ENCODE peak calls at places on chromosomes 11 and 22, in six cellular contexts. C is Peyer's patch; T is aorta; L is brain microvascular endothelial cell; J is GM23338; P is CD8-positive, alpha-beta memory T cell. Q is an unnamed sample.

GRCh38 chr11:76663912-76664440 is 6.6 kb downstream of the LRRC32 start:
- DNase-seq in C (peak; percentile 23), T (peak; percentile 57), L (no peak), J (no peak), P (no peak), Q (no peak)

GRCh38 chr11:76207642-76208378 is 1.5 kb upstream of the WNT11 start:
- DNase-seq in C (peak; percentile 86), T (peak; percentile 94), L (peak; percentile 33), J (peak; percentile 87), P (peak; percentile 82), Q (peak; percentile 16)

GRCh38 chr11:112364962-112365481 is 104.4 kb upstream of the PLET1 start:
- DNase-seq in C (no peak), T (no peak), L (peak; percentile 85), J (no peak), P (no peak), Q (no peak)

GRCh38 chr22:22848364-22848866 is 39.2 kb upstream of the IGLL5 start:
- DNase-seq in C (peak; percentile 78), T (peak; percentile 82), L (peak; percentile 22), J (peak; percentile 91), P (peak; percentile 83), Q (peak; percentile 2)

GRCh38 chr11:113885897-113886296 is 10.5 kb upstream of the USP28 start:
- DNase-seq in C (no peak), T (no peak), L (no peak), J (no peak), P (no peak), Q (no peak)

GRCh38 chr11:617248-617911 is 1.6 kb upstream of the IRF7 start:
- DNase-seq in C (no peak), T (no peak), L (no peak), J (no peak), P (peak; percentile 49), Q (no peak)

GRCh38 chr11:13940611-13941256 is 21.8 kb upstream of the SPON1 start:
- DNase-seq in C (no peak), T (no peak), L (no peak), J (no peak), P (peak; percentile 69), Q (no peak)

GRCh38 chr22:35984776-35985175 is 43.8 kb downstream of the RBFOX2 start:
- DNase-seq in C (no peak), T (no peak), L (no peak), J (no peak), P (no peak), Q (no peak)

GRCh38 chr11:19393119-19393518 is 152.4 kb upstream of the E2F8 start:
- DNase-seq in C (no peak), T (no peak), L (no peak), J (no peak), P (no peak), Q (no peak)

GRCh38 chr11:88324562-88325345 is 12.8 kb downstream of the CTSC start:
- DNase-seq in C (no peak), T (no peak), L (no peak), J (no peak), P (no peak), Q (no peak)

GRCh38 chr22:45435544-45436139 is 22.1 kb downstream of the RIBC2 start:
- DNase-seq in C (peak; percentile 91), T (peak; percentile 95), L (peak; percentile 87), J (peak; percentile 93), P (peak; percentile 86), Q (peak; percentile 56)

GRCh38 chr22:16970446-16970845 is 37.6 kb downstream of the GAB4 start:
- DNase-seq in C (no peak), T (no peak), L (no peak), J (no peak), P (no peak), Q (no peak)

GRCh38 chr11:59849129-59849528 is 3.8 kb upstream of the CBLIF start:
- DNase-seq in C (no peak), T (no peak), L (no peak), J (no peak), P (no peak), Q (peak; percentile 86)

GRCh38 chr11:105937738-105938137 is 84.3 kb downstream of the MSANTD4 start:
- DNase-seq in C (no peak), T (no peak), L (peak; percentile 29), J (peak; percentile 44), P (no peak), Q (no peak)

GRCh38 chr11:121722431-121723256 is 269.9 kb upstream of the SORL1-AS1 start:
- DNase-seq in C (no peak), T (peak; percentile 89), L (peak; percentile 84), J (peak; percentile 90), P (no peak), Q (peak; percentile 39)

GRCh38 chr11:117445097-117445658 is 117.5 kb downstream of the CEP164 start:
- DNase-seq in C (no peak), T (peak; percentile 51), L (no peak), J (no peak), P (no peak), Q (no peak)

GRCh38 chr11:117949062-117949461 is 19.9 kb upstream of the TMPRSS13 start:
- DNase-seq in C (no peak), T (no peak), L (no peak), J (no peak), P (no peak), Q (no peak)

GRCh38 chr11:67006029-67006884 is 16.7 kb upstream of the SYT12 start:
- DNase-seq in C (no peak), T (no peak), L (no peak), J (peak; percentile 88), P (no peak), Q (no peak)

GRCh38 chr11:40160418-40160817 is 1299.0 kb downstream of the LRRC4C start:
- DNase-seq in C (no peak), T (no peak), L (no peak), J (no peak), P (no peak), Q (no peak)

GRCh38 chr11:114482114-114482513 is 42.8 kb downstream of the REXO2 start:
- DNase-seq in C (no peak), T (no peak), L (no peak), J (peak; percentile 41), P (no peak), Q (no peak)

GRCh38 chr11:111006207-111006606 is 239.3 kb upstream of the POU2AF2 start:
- DNase-seq in C (no peak), T (no peak), L (no peak), J (no peak), P (no peak), Q (no peak)

GRCh38 chr11:831132-831864 is 1.5 kb upstream of the CD151 start:
- DNase-seq in C (no peak), T (no peak), L (no peak), J (no peak), P (no peak), Q (no peak)

GRCh38 chr11:114059278-114059983 is at the start of gene ZBTB16:
- DNase-seq in C (peak; percentile 92), T (peak; percentile 95), L (no peak), J (peak; percentile 92), P (peak; percentile 68), Q (no peak)

GRCh38 chr11:126529037-126529436 is 173.6 kb downstream of the ST3GAL4 start:
- DNase-seq in C (peak; percentile 31), T (peak; percentile 73), L (no peak), J (no peak), P (no peak), Q (no peak)
- H3K27me3 ChIP-seq in C (no peaks in the 10 kb centered on the region), T (no peaks in the 10 kb centered on the region), L (no peaks in the 10 kb centered on the region), J (no peaks in the 10 kb centered on the region), P (no peaks in the 10 kb centered on the region), Q (no peaks in the 10 kb centered on the region)

GRCh38 chr22:50604623-50605348 is 4.2 kb downstream of the MAPK8IP2 start:
- DNase-seq in C (no peak), T (peak; percentile 68), L (no peak), J (no peak), P (no peak), Q (no peak)

GRCh38 chr22:50606561-50607365 is 6.2 kb downstream of the MAPK8IP2 start:
- DNase-seq in C (no peak), T (peak; percentile 55), L (no peak), J (no peak), P (no peak), Q (no peak)

GRCh38 chr22:50604256-50604580 is 3.6 kb downstream of the MAPK8IP2 start:
- DNase-seq in C (no peak), T (no peak), L (no peak), J (peak; percentile 34), P (no peak), Q (no peak)

GRCh38 chr22:50606126-50606525 is 5.5 kb downstream of the MAPK8IP2 start:
- DNase-seq in C (no peak), T (peak; percentile 37), L (no peak), J (no peak), P (no peak), Q (no peak)

GRCh38 chr22:50605349-50606074 is 4.9 kb downstream of the MAPK8IP2 start:
- DNase-seq in C (no peak), T (peak; percentile 51), L (no peak), J (no peak), P (no peak), Q (no peak)
- H3K27me3 ChIP-seq in C (peaks cover 25% of the 10 kb centered on the region), T (no peaks in the 10 kb centered on the region), L (peaks cover 44% of the 10 kb centered on the region), J (peaks cover 61% of the 10 kb centered on the region), P (peaks cover 17% of the 10 kb centered on the region), Q (peaks cover 87% of the 10 kb centered on the region)

DNA sequence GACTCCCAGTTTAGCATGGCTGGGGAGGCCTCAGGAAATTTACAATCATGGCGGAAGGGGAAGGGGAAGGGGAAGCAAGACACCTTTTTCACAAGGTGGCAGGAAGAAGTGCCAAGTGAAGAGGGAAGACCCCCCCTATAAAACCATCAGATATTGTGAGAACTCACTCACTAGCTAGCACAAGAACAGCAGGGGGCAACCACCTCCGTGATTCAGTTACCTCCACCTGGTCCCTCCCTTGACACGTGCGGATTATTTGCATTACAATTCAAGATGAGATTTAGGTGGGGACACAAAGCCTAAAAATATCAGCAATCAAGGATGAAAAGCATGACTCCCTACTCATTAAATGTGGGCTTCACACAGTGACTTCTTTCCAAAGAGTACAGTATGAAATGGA is 155.0 kb upstream of the CCDC90B start:
- DNase-seq in C (no peak), T (no peak), L (no peak), J (peak; percentile 64), P (no peak), Q (no peak)
- H3K27me3 ChIP-seq in C (no peaks in the 10 kb centered on the region), T (no peaks in the 10 kb centered on the region), L (no peaks in the 10 kb centered on the region), J (no peaks in the 10 kb centered on the region), P (no peaks in the 10 kb centered on the region), Q (no peaks in the 10 kb centered on the region)

DNA sequence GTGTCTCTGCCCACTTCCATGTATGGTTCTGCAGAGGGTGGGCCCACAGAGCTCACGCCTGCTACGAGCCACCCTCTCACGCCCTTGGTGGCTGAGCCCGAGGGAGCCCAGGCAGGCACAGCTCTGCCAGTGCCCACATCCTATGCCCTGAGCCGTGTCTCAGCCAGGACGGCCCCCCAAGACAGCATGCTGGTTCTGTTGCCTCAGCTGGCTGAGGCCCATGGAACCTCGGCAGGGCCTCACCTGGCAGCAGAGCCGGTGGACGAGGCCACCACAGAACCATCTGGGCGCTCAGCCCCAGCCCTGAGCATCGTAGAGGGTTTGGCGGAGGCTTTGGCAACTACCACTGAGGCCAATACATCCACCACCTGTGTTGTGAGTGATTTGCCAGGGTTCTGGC is 64.0 kb downstream of the OTOG start:
- DNase-seq in C (no peak), T (peak; percentile 59), L (no peak), J (no peak), P (no peak), Q (no peak)
- H3K27me3 ChIP-seq in C (no peaks in the 10 kb centered on the region), T (no peaks in the 10 kb centered on the region), L (no peaks in the 10 kb centered on the region), J (no peaks in the 10 kb centered on the region), P (no peaks in the 10 kb centered on the region), Q (no peaks in the 10 kb centered on the region)

DNA sequence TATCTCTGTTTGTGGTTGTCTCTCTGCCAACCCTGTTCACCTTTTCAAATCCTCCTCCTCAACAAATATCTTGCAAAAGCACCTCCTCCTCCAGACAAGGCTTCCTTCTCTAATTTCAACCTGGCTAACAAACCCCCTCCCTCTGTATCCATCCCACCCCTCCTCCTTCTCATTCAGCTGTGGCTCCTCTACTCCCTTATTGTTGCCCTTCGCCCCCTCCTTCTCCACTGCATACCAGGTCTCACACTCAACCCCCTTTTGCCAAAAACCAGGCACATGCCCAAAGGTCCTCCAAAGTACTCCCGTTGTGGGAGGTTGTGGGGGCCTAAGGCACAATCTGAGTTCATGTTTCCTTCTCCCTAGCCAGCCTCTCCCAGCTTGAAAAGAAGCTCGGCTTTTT is 110.6 kb downstream of the JRKL start:
- DNase-seq in C (no peak), T (no peak), L (no peak), J (no peak), P (no peak), Q (no peak)
- H3K27me3 ChIP-seq in C (no peaks in the 10 kb centered on the region), T (no peaks in the 10 kb centered on the region), L (no peaks in the 10 kb centered on the region), J (no peaks in the 10 kb centered on the region), P (no peaks in the 10 kb centered on the region), Q (no peaks in the 10 kb centered on the region)

Q was measured in kidney epithelial cell.